ENCODE peak calls at places on chromosomes 7 and 10, in four cellular contexts. One of them, this sample, is unnamed.

GRCh38 chr7:29039747-29040569 is 81.8 kb upstream of the TRIL start:
- DNase-seq in WTC11: no peak
- DNase-seq in foreskin fibroblast: peak; percentile 6
- DNase-seq in cardiac muscle cell: peak; percentile 73
- DNase-seq in this sample: no peak

GRCh38 chr7:133275008-133275407 is 22.1 kb downstream of the EXOC4 start:
- DNase-seq in foreskin fibroblast: no peak
- DNase-seq in WTC11: peak; percentile 15
- DNase-seq in cardiac muscle cell: no peak
- DNase-seq in this sample: no peak

GRCh38 chr7:25454562-25455031 is 226.3 kb upstream of the NPVF start:
- DNase-seq in cardiac muscle cell: peak; percentile 71
- DNase-seq in foreskin fibroblast: no peak
- DNase-seq in WTC11: no peak
- DNase-seq in this sample: no peak

GRCh38 chr10:80275756-80276155 is 13.7 kb downstream of the MAT1A start:
- DNase-seq in cardiac muscle cell: no peak
- DNase-seq in foreskin fibroblast: no peak
- DNase-seq in WTC11: no peak
- DNase-seq in this sample: no peak

GRCh38 chr7:13044309-13044708 is 356.9 kb downstream of the ARL4A start:
- DNase-seq in foreskin fibroblast: no peak
- DNase-seq in cardiac muscle cell: no peak
- DNase-seq in WTC11: no peak
- DNase-seq in this sample: no peak

GRCh38 chr7:2431260-2431867 is 28.0 kb downstream of the CHST12 start:
- DNase-seq in cardiac muscle cell: peak; percentile 30
- DNase-seq in foreskin fibroblast: no peak
- DNase-seq in WTC11: peak; percentile 66
- DNase-seq in this sample: no peak

GRCh38 chr10:86047588-86047987 is 319.0 kb downstream of the GRID1 start:
- DNase-seq in cardiac muscle cell: no peak
- DNase-seq in WTC11: no peak
- DNase-seq in foreskin fibroblast: no peak
- DNase-seq in this sample: no peak

GRCh38 chr10:11901454-11902431 is 78.6 kb downstream of the PROSER2 start:
- DNase-seq in WTC11: no peak
- DNase-seq in cardiac muscle cell: peak; percentile 50
- DNase-seq in foreskin fibroblast: no peak
- DNase-seq in this sample: no peak

GRCh38 chr10:80471009-80471408 is 16.9 kb downstream of the TSPAN14 start:
- DNase-seq in foreskin fibroblast: no peak
- DNase-seq in WTC11: no peak
- DNase-seq in cardiac muscle cell: no peak
- DNase-seq in this sample: no peak

GRCh38 chr7:155660059-155660757 is 15.7 kb downstream of the RBM33 start:
- DNase-seq in WTC11: no peak
- DNase-seq in cardiac muscle cell: no peak
- DNase-seq in foreskin fibroblast: peak; percentile 21
- DNase-seq in this sample: no peak

GRCh38 chr7:112272921-112273561 is 66.5 kb downstream of the ZNF277 start:
- DNase-seq in WTC11: no peak
- DNase-seq in foreskin fibroblast: peak; percentile 29
- DNase-seq in cardiac muscle cell: peak; percentile 18
- DNase-seq in this sample: no peak

GRCh38 chr10:48885376-48885775 is 54.3 kb downstream of the LRRC18 start:
- DNase-seq in foreskin fibroblast: no peak
- DNase-seq in cardiac muscle cell: no peak
- DNase-seq in WTC11: peak; percentile 37
- DNase-seq in this sample: no peak

GRCh38 chr10:132546567-132547420 is 9.2 kb downstream of the INPP5A start:
- DNase-seq in WTC11: peak; percentile 5
- DNase-seq in cardiac muscle cell: no peak
- DNase-seq in foreskin fibroblast: no peak
- DNase-seq in this sample: no peak

GRCh38 chr7:133796778-133797177 is 330.4 kb upstream of the LRGUK start:
- DNase-seq in cardiac muscle cell: no peak
- DNase-seq in foreskin fibroblast: no peak
- DNase-seq in WTC11: no peak
- DNase-seq in this sample: peak; percentile 29

GRCh38 chr10:78802866-78803265 is 265.9 kb upstream of the ZMIZ1 start:
- DNase-seq in cardiac muscle cell: peak; percentile 67
- DNase-seq in WTC11: no peak
- DNase-seq in foreskin fibroblast: peak; percentile 90
- DNase-seq in this sample: no peak

GRCh38 chr10:70974351-70974901 is 86.1 kb upstream of the PCBD1 start:
- DNase-seq in foreskin fibroblast: peak; percentile 58
- DNase-seq in WTC11: no peak
- DNase-seq in cardiac muscle cell: peak; percentile 16
- DNase-seq in this sample: no peak

GRCh38 chr7:80640841-80641240 is 2.4 kb downstream of the CD36 start:
- DNase-seq in cardiac muscle cell: peak; percentile 46
- DNase-seq in WTC11: no peak
- DNase-seq in foreskin fibroblast: peak; percentile 86
- DNase-seq in this sample: no peak

GRCh38 chr7:148084138-148084537 is 506.4 kb upstream of the C7orf33 start:
- DNase-seq in WTC11: peak; percentile 62
- DNase-seq in cardiac muscle cell: peak; percentile 68
- DNase-seq in foreskin fibroblast: peak; percentile 2
- DNase-seq in this sample: no peak

GRCh38 chr7:149216402-149216801 is 21.1 kb downstream of the ZNF282 start:
- DNase-seq in foreskin fibroblast: no peak
- DNase-seq in WTC11: no peak
- DNase-seq in cardiac muscle cell: peak; percentile 30
- DNase-seq in this sample: no peak

GRCh38 chr7:152336754-152337368 is 98.9 kb downstream of the KMT2C start:
- DNase-seq in foreskin fibroblast: peak; percentile 71
- DNase-seq in cardiac muscle cell: peak; percentile 37
- DNase-seq in WTC11: peak; percentile 18
- DNase-seq in this sample: no peak

GRCh38 chr10:3761916-3762708 is 22.9 kb downstream of the KLF6 start:
- DNase-seq in cardiac muscle cell: no peak
- DNase-seq in WTC11: peak; percentile 36
- DNase-seq in foreskin fibroblast: no peak
- DNase-seq in this sample: no peak

GRCh38 chr10:89122431-89123066 is 84.6 kb downstream of the CH25H start:
- DNase-seq in WTC11: no peak
- DNase-seq in cardiac muscle cell: no peak
- DNase-seq in foreskin fibroblast: peak; percentile 60
- DNase-seq in this sample: no peak

GRCh38 chr10:48806282-48806681 is 121.6 kb downstream of the WDFY4 start:
- DNase-seq in cardiac muscle cell: no peak
- DNase-seq in foreskin fibroblast: no peak
- DNase-seq in WTC11: no peak
- DNase-seq in this sample: no peak

GRCh38 chr7:43869898-43870240 is 552 bp upstream of the MRPS24 start:
- DNase-seq in foreskin fibroblast: peak; percentile 95
- DNase-seq in WTC11: no peak
- DNase-seq in cardiac muscle cell: peak; percentile 83
- DNase-seq in this sample: no peak

GRCh38 chr10:75404335-75405200 is 3.0 kb upstream of the ZNF503 start:
- DNase-seq in WTC11: peak; percentile 51
- DNase-seq in foreskin fibroblast: no peak
- DNase-seq in cardiac muscle cell: no peak
- DNase-seq in this sample: no peak

GRCh38 chr10:84360634-84361365 is 32.4 kb downstream of the CCSER2 start:
- DNase-seq in foreskin fibroblast: peak; percentile 45
- DNase-seq in cardiac muscle cell: peak; percentile 54
- DNase-seq in WTC11: no peak
- DNase-seq in this sample: no peak

DNA sequence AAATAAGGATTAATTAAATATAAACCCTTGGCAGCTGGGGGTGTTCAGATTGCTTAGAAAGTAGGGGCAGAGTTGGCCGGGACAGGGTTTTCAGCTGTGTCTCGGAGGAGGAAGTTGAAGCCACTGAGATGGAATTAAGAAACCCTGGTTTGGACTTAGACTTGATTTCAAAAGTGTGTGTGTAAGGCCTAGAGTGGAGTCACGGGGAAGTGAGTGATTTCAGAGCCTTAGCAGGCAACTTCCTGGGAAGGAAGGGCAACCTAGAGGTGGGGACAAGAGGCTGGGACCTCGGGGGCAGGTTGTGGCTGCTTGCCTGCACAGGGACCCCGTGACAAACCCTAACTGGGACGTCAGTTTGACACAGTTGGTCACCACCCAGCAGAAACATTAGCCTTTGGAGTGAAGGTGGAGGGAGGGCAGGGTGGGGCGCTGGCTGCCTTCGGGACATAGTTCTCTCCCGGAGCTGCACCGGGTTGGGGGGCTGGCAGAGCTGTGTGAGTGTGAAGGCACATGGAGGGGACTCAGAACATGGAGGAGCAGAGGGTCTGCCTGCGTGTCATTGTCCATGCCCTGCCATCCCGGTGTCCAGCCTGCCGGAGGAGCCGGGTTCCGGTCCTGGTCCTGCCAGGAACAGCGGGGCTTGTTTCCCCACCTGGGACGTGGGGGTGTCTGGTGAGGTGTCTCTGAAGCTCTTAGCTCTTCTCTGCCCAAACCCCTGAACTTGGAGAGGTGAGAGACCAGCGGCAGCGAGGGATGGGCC is 1.8 kb downstream of the BRI3 start:
- DNase-seq in WTC11: no peak
- DNase-seq in foreskin fibroblast: peak; percentile 85
- DNase-seq in cardiac muscle cell: peak; percentile 66
- DNase-seq in this sample: no peak
- TF ChIP-seq CTCF in WTC11: no peak
- TF ChIP-seq CTCF in foreskin fibroblast: no peak
- TF ChIP-seq CTCF in cardiac muscle cell: no peak
- TF ChIP-seq CTCF in this sample: no peak

GRCh38 chr10:123687758-123688157 is 21.6 kb downstream of the GPR26 start:
- DNase-seq in foreskin fibroblast: no peak
- DNase-seq in cardiac muscle cell: no peak
- DNase-seq in WTC11: peak; percentile 59
- DNase-seq in this sample: no peak
- TF ChIP-seq CTCF in foreskin fibroblast: no peak
- TF ChIP-seq CTCF in cardiac muscle cell: no peak
- TF ChIP-seq CTCF in WTC11: no peak
- TF ChIP-seq CTCF in this sample: no peak

GRCh38 chr7:33128990-33129805 is at the start of gene BBS9:
- DNase-seq in cardiac muscle cell: peak; percentile 98
- DNase-seq in foreskin fibroblast: peak; percentile 98
- DNase-seq in WTC11: peak; percentile 94
- DNase-seq in this sample: peak; percentile 72
- TF ChIP-seq CTCF in cardiac muscle cell: no peak
- TF ChIP-seq CTCF in foreskin fibroblast: no peak
- TF ChIP-seq CTCF in WTC11: no peak
- TF ChIP-seq CTCF in this sample: no peak

GRCh38 chr10:118342638-118343020 is 505 bp upstream of the FAM204A start:
- DNase-seq in foreskin fibroblast: peak; percentile 14
- DNase-seq in WTC11: no peak
- DNase-seq in cardiac muscle cell: no peak
- DNase-seq in this sample: no peak
- TF ChIP-seq CTCF in foreskin fibroblast: no peak
- TF ChIP-seq CTCF in WTC11: no peak
- TF ChIP-seq CTCF in cardiac muscle cell: no peak
- TF ChIP-seq CTCF in this sample: no peak

GRCh38 chr10:91627344-91628102 is 5.3 kb downstream of the PPP1R3C start:
- DNase-seq in foreskin fibroblast: peak; percentile 58
- DNase-seq in cardiac muscle cell: no peak
- DNase-seq in WTC11: no peak
- DNase-seq in this sample: no peak
- TF ChIP-seq CTCF in foreskin fibroblast: no peak
- TF ChIP-seq CTCF in cardiac muscle cell: no peak
- TF ChIP-seq CTCF in WTC11: no peak
- TF ChIP-seq CTCF in this sample: no peak

DNA sequence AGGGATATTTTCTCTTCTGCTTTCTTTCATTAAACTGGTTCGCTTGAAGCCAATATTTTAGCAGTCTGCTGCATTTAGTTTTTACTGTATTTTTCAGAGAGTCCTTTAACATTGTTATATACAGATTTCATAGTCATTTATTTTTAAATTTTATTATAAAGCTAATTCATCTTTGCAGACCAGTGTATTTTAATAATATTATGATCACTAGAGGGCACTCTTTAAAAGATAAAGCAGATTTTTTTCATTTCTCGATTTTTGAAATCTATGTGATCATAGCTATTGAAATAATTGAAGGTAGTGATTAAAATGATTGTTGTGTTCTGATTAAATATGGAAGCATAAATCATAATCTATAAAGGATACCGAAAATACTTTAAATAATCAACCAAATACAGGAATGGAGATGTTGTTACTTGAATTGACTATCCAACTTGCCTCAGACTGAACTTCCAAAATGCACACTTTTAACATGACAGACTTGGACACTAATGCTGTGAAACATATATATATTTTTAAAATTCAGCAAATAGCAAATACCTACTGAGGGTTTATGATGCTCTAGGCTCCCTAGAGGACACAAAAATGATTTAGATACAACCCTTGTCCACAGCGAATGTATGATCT is 35.2 kb downstream of the ST7 start:
- DNase-seq in cardiac muscle cell: no peak
- DNase-seq in WTC11: no peak
- DNase-seq in foreskin fibroblast: no peak
- DNase-seq in this sample: no peak
- TF ChIP-seq CTCF in cardiac muscle cell: no peak
- TF ChIP-seq CTCF in WTC11: no peak
- TF ChIP-seq CTCF in foreskin fibroblast: no peak
- TF ChIP-seq CTCF in this sample: peak; percentile 39

GRCh38 chr7:127598318-127598717 is 4.8 kb downstream of the FSCN3 start:
- DNase-seq in foreskin fibroblast: no peak
- DNase-seq in WTC11: peak; percentile 80
- DNase-seq in cardiac muscle cell: peak; percentile 26
- DNase-seq in this sample: no peak
- TF ChIP-seq CTCF in foreskin fibroblast: peak; percentile 12
- TF ChIP-seq CTCF in WTC11: peak; percentile 77
- TF ChIP-seq CTCF in cardiac muscle cell: peak; percentile 47
- TF ChIP-seq CTCF in this sample: peak; percentile 47

GRCh38 chr7:46566375-46566774 is 645.3 kb upstream of the IGFBP3 start:
- DNase-seq in cardiac muscle cell: no peak
- DNase-seq in WTC11: no peak
- DNase-seq in foreskin fibroblast: peak; percentile 76
- DNase-seq in this sample: no peak
- TF ChIP-seq CTCF in cardiac muscle cell: no peak
- TF ChIP-seq CTCF in WTC11: no peak
- TF ChIP-seq CTCF in foreskin fibroblast: no peak
- TF ChIP-seq CTCF in this sample: no peak